ENCODE peak calls at places on chromosomes 16 and 17, in four cellular contexts. Q is uterus, M is K562, B is GM23248. H is an unnamed sample.

GRCh38 chr17:6135996-6136395 is 65.8 kb downstream of the WSCD1 start:
- DNase-seq in Q (no peak), B (no peak), M (no peak), H (no peak)

GRCh38 chr16:1812732-1813163 is 13.9 kb downstream of the HAGH start:
- DNase-seq in B (peak; percentile 80), Q (peak; percentile 41), M (peak; percentile 82), H (peak; percentile 80)

GRCh38 chr17:59649886-59650285 is 30.2 kb downstream of the CLTC start:
- DNase-seq in B (no peak), M (no peak), Q (no peak), H (no peak)

GRCh38 chr16:89506113-89506504 is 2.1 kb upstream of the SPG7 start:
- DNase-seq in Q (no peak), B (no peak), M (peak; percentile 34), H (no peak)

GRCh38 chr16:20385844-20386832 is 18.4 kb downstream of the PDILT start:
- DNase-seq in B (peak; percentile 52), Q (peak; percentile 69), M (peak; percentile 66), H (peak; percentile 84)

GRCh38 chr17:3845361-3845753 is 689 bp downstream of the NCBP3 start:
- DNase-seq in M (peak; percentile 44), B (peak; percentile 58), Q (no peak), H (no peak)

GRCh38 chr17:45783593-45784292 is 377 bp upstream of the CRHR1 start:
- DNase-seq in Q (peak; percentile 76), B (no peak), M (peak; percentile 12), H (no peak)

GRCh38 chr16:67431077-67431804 is at the start of gene HSD11B2:
- DNase-seq in M (peak; percentile 66), Q (peak; percentile 74), B (peak; percentile 85), H (peak; percentile 65)

GRCh38 chr16:81476732-81477131 is 32.1 kb downstream of the CMIP start:
- DNase-seq in B (no peak), M (no peak), Q (no peak), H (no peak)

GRCh38 chr16:81480856-81481821 is 36.5 kb downstream of the CMIP start:
- DNase-seq in Q (no peak), M (peak; percentile 91), B (peak; percentile 62), H (peak; percentile 73)

GRCh38 chr16:81482329-81483063 is 37.9 kb downstream of the CMIP start:
- DNase-seq in M (peak; percentile 88), Q (no peak), B (no peak), H (no peak)

GRCh38 chr16:81478294-81478693 is 33.7 kb downstream of the CMIP start:
- DNase-seq in B (no peak), Q (no peak), M (no peak), H (no peak)

DNA sequence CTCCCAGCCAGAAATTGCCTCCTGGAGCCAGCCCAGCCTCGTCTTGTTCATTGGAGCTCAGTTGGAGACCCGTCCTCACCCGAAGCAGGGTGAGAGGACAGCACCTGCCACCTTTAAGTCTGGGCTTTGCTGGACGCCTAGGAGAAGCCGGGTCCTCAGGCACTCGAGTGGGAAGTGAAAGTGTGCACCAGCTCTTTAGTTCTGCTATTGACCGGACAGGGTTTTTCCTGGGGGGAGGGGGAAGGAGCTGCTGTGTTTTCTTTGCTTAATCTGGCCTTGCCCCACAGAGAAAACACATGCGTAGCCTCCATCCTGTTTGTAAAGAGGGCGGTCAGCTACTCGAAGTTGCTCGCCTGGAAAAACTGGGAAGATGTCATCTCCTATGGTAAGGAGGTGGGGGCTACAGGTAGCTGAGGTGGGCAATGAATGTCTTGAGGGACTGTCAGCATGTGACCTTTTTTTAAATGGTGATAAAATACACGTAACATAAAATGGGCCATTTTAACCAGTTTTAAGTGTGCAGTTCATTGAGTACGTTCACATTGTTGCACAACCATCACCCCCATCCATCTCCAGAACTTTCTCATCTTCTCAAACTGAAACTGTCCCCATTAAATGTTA is 34.4 kb downstream of the CMIP start:
- DNase-seq in B (no peak), M (no peak), Q (no peak), H (peak; percentile 85)
- H3K4me3 ChIP-seq in B (no peak overlapping the region), M (no peak overlapping the region), Q (no peak overlapping the region), H (no peak overlapping the region)

GRCh38 chr17:39861235-39861634 is 2.9 kb downstream of the IKZF3 start:
- DNase-seq in B (no peak), M (no peak), Q (no peak), H (no peak)
- H3K36me3 ChIP-seq in B (no peaks in the 10 kb centered on the region), M (no peaks in the 10 kb centered on the region), Q (no peaks in the 10 kb centered on the region), H (no peaks in the 10 kb centered on the region)

GRCh38 chr17:199806-200603 is 18.6 kb upstream of the DOC2B start:
- DNase-seq in B (no peak), Q (no peak), M (no peak), H (no peak)
- H3K4me3 ChIP-seq in B (no peak overlapping the region), Q (no peak overlapping the region), M (no peak overlapping the region), H (no peak overlapping the region)

GRCh38 chr17:63821809-63822208 is 5.4 kb upstream of the PSMC5 start:
- DNase-seq in Q (no peak), M (no peak), B (no peak), H (no peak)
- H3K36me3 ChIP-seq in Q (no peaks in the 10 kb centered on the region), M (peaks cover 92% of the 10 kb centered on the region), B (peaks cover 84% of the 10 kb centered on the region), H (no peaks in the 10 kb centered on the region)

DNA sequence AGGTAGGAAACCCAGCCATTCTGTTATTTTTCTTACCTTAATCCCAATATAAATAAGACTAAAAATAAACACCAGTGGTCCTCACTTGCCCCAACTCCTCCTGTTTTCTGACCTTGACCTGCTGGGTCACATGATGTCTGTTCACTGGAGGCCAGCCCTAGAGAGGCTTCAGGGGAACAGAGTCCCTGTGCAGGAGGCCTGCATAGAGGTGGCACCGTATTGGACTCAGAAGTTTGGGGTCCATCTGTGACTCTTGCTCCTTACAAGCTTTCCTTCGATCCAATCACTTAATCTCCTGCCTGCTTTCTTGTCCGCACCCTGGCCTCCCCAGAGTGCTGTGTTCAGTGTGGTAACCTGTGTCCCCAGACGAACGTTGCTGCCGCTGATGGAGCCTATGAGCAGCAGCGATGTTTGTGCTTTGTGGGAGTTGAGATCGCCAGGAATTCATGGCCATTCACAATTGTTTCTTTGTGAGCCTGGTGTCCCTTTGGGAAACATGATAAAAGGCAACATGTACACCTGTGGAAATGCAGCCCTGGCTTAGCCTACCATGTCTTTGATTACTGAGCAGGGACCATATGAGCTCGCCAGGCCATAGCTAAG is 4.7 kb downstream of the IGSF6 start:
- DNase-seq in Q (no peak), B (no peak), M (no peak), H (no peak)
- H3K4me3 ChIP-seq in Q (no peak overlapping the region), B (no peak overlapping the region), M (no peak overlapping the region), H (no peak overlapping the region)

GRCh38 chr17:9367186-9367585 is 208.4 kb downstream of the STX8 start:
- DNase-seq in Q (no peak), M (no peak), B (no peak), H (no peak)

GRCh38 chr17:9361572-9361955 is 214.1 kb downstream of the STX8 start:
- DNase-seq in Q (no peak), B (peak; percentile 24), M (no peak), H (no peak)

GRCh38 chr17:9368631-9369030 is 207.0 kb downstream of the STX8 start:
- DNase-seq in M (no peak), B (no peak), Q (no peak), H (no peak)

GRCh38 chr17:9363440-9364350 is 211.9 kb downstream of the STX8 start:
- DNase-seq in B (peak; percentile 56), Q (no peak), M (no peak), H (no peak)

DNA sequence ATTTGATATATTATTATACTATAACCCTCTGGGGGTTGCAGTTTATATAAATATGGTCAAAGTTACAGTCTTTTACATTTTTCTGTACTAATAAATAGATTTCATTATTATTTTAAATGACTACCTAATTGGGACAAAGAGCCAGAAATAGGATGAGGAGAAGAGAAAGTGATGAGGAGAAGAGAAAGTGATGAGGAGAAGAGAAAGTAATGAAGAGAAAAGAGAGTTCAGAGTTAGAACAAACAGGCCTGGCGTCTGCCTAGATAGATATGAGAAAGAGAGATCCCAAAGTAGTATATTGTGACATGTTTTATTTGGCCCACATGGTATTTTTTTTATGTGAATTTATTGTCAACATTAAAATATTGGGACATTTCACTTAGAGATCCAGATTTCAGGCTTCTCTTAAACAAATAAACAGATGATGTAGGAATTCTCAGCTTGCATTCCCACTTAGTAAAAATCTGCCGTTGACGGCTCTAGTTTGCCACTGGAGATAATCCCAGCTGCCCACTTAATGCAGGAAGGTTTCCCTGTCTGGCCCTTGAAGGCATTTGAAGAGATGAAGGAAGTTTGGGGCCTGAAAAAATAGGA is 210.7 kb downstream of the STX8 start:
- DNase-seq in M (no peak), Q (no peak), B (no peak), H (no peak)
- H3K36me3 ChIP-seq in M (no peaks in the 10 kb centered on the region), Q (no peaks in the 10 kb centered on the region), B (no peaks in the 10 kb centered on the region), H (no peaks in the 10 kb centered on the region)

GRCh38 chr17:32475258-32475657 is 11.5 kb upstream of the CDK5R1 start:
- DNase-seq in B (no peak), M (no peak), Q (no peak), H (no peak)
- H3K4me3 ChIP-seq in B (no peak overlapping the region), M (no peak overlapping the region), Q (no peak overlapping the region), H (no peak overlapping the region)

GRCh38 chr17:50190278-50191069 is 11.0 kb downstream of the COL1A1 start:
- DNase-seq in B (peak; percentile 69), M (no peak), Q (no peak), H (no peak)
- H3K36me3 ChIP-seq in B (peaks cover 58% of the 10 kb centered on the region), M (no peaks in the 10 kb centered on the region), Q (no peaks in the 10 kb centered on the region), H (peaks cover 11% of the 10 kb centered on the region)

GRCh38 chr17:68260051-68260762 is 12.4 kb downstream of the AMZ2 start:
- DNase-seq in M (no peak), Q (no peak), B (no peak), H (no peak)

GRCh38 chr17:68257924-68258323 is 10.1 kb downstream of the AMZ2 start:
- DNase-seq in B (no peak), Q (no peak), M (no peak), H (no peak)

GRCh38 chr17:68255151-68255550 is 7.3 kb downstream of the AMZ2 start:
- DNase-seq in Q (no peak), B (no peak), M (no peak), H (no peak)

GRCh38 chr17:68255731-68256538 is 8.1 kb downstream of the AMZ2 start:
- DNase-seq in M (peak; percentile 64), Q (no peak), B (no peak), H (no peak)
- H3K4me3 ChIP-seq in M (no peak overlapping the region), Q (no peak overlapping the region), B (no peak overlapping the region), H (no peak overlapping the region)

H was measured in adrenal gland.